ENCODE peak calls at places on chromosomes 12 and 14, in nine cellular contexts. C is H54, T is H7, Y is neural progenitor cell, P is HFF-Myc, Z is fibroblast of mammary gland, J is frontal cortex, R is Daoy, L is NCI-H2081. V is an unnamed sample.

GRCh38 chr14:72638021-72638420 is 255.9 kb downstream of the DPF3 start:
- DNase-seq in C (peak; percentile 74), T (no peak), Y (no peak), P (peak; percentile 67), Z (peak; percentile 94), J (no peak), R (peak; percentile 76), L (no peak), V (no peak)

GRCh38 chr12:98618952-98619351 is 25.5 kb downstream of the SLC25A3 start:
- DNase-seq in C (no peak), T (no peak), Y (no peak), P (no peak), Z (peak; percentile 83), J (no peak), R (no peak), L (no peak), V (no peak)

GRCh38 chr12:123942277-123942653 is 30.4 kb downstream of the CCDC92 start:
- DNase-seq in C (peak; percentile 37), T (no peak), Y (no peak), P (peak; percentile 21), Z (peak; percentile 95), J (no peak), R (peak; percentile 65), L (no peak), V (no peak)

GRCh38 chr14:93017341-93017797 is 94.4 kb downstream of the CHGA start:
- DNase-seq in C (no peak), T (no peak), Y (no peak), P (no peak), Z (no peak), J (no peak), R (no peak), L (no peak), V (no peak)

GRCh38 chr12:106774808-106775524 is 484 bp downstream of the RIC8B start:
- DNase-seq in C (no peak), T (no peak), Y (no peak), P (no peak), Z (no peak), J (peak; percentile 32), R (no peak), L (no peak), V (no peak)

GRCh38 chr12:53061404-53062010 is 11.6 kb downstream of the TNS2 start:
- DNase-seq in C (no peak), T (peak; percentile 88), Y (peak; percentile 48), P (no peak), Z (no peak), J (no peak), R (no peak), L (peak; percentile 56), V (no peak)

GRCh38 chr12:11822071-11822818 is 172.8 kb downstream of the ETV6 start:
- DNase-seq in C (no peak), T (no peak), Y (peak; percentile 74), P (no peak), Z (peak; percentile 64), J (no peak), R (peak; percentile 69), L (peak; percentile 8), V (no peak)

GRCh38 chr12:132872975-132873421 is 14.4 kb downstream of the CHFR start:
- DNase-seq in C (no peak), T (no peak), Y (no peak), P (no peak), Z (no peak), J (no peak), R (no peak), L (no peak), V (no peak)

GRCh38 chr14:94481468-94482131 is 5.6 kb upstream of the SERPINA9 start:
- DNase-seq in C (peak; percentile 38), T (no peak), Y (no peak), P (no peak), Z (peak; percentile 45), J (no peak), R (peak; percentile 90), L (no peak), V (no peak)

GRCh38 chr14:22282429-22282828 is 306.6 kb downstream of the DAD1 start:
- DNase-seq in C (no peak), T (no peak), Y (no peak), P (no peak), Z (no peak), J (no peak), R (no peak), L (no peak), V (no peak)

GRCh38 chr12:94873368-94874085 is 130.0 kb downstream of the NDUFA12 start:
- DNase-seq in C (no peak), T (peak; percentile 92), Y (peak; percentile 85), P (no peak), Z (no peak), J (peak; percentile 63), R (peak; percentile 46), L (no peak), V (no peak)

GRCh38 chr14:80792756-80793155 is 148.8 kb downstream of the CEP128 start:
- DNase-seq in C (no peak), T (no peak), Y (peak; percentile 38), P (no peak), Z (no peak), J (no peak), R (no peak), L (no peak), V (no peak)

GRCh38 chr12:6416596-6416995 is 28.2 kb upstream of the CD27 start:
- DNase-seq in C (no peak), T (no peak), Y (no peak), P (no peak), Z (no peak), J (no peak), R (no peak), L (no peak), V (no peak)

GRCh38 chr12:122944588-122944987 is 21.7 kb downstream of the ABCB9 start:
- DNase-seq in C (peak; percentile 82), T (peak; percentile 23), Y (no peak), P (peak; percentile 43), Z (peak; percentile 49), J (peak; percentile 64), R (peak; percentile 91), L (no peak), V (peak; percentile 54)

GRCh38 chr14:73370561-73370960 is 87.8 kb downstream of the NUMB start:
- DNase-seq in C (no peak), T (no peak), Y (no peak), P (no peak), Z (no peak), J (no peak), R (no peak), L (no peak), V (no peak)

V was measured in anterior cingulate cortex.